ENCODE peak calls at places on chromosomes 4 and X, in eight cellular contexts. S is SK-N-SH, W is SK-N-MC, B is K562, D is HepG2, E is endothelial cell of umbilical vein, J is H1, V is GM12878. C is an unnamed sample.

GRCh38 chrX:151641564-151641963 is 53.7 kb upstream of the PRRG3 start:
- DNase-seq in S (no peak), W (no peak), B (no peak), D (no peak), E (no peak), J (no peak), V (no peak), C (no peak)

GRCh38 chr4:152436384-152436783 is 99.5 kb downstream of the FBXW7 start:
- DNase-seq in S (no peak), W (no peak), B (no peak), D (no peak), E (no peak), J (no peak), V (no peak), C (no peak)

GRCh38 chr4:106034751-106035150 is 139.5 kb downstream of the NPNT start:
- DNase-seq in S (no peak), W (peak), B (no peak), D (no peak), E (no peak), J (no peak), V (no peak), C (no peak)

GRCh38 chr4:77375866-77376607 is 219.0 kb downstream of the CCNG2 start:
- DNase-seq in S (no peak), W (no peak), B (no peak), D (no peak), E (no peak), J (no peak), V (no peak), C (no peak)

GRCh38 chrX:9515464-9515863 is 50.6 kb downstream of the TBL1X start:
- DNase-seq in S (no peak), W (no peak), B (peak), D (no peak), E (no peak), J (no peak), V (no peak), C (no peak)

GRCh38 chr4:137572647-137573046 is 40.4 kb upstream of the PCDH18 start:
- DNase-seq in S (no peak), W (no peak), B (no peak), D (no peak), E (no peak), J (no peak), V (no peak), C (no peak)

GRCh38 chr4:109155112-109155511 is 147.3 kb downstream of the COL25A1 start:
- DNase-seq in S (no peak), W (no peak), B (no peak), D (no peak), E (no peak), J (no peak), V (no peak), C (no peak)

GRCh38 chr4:40749717-40750460 is at the start of gene NSUN7:
- DNase-seq in S (peak), W (no peak), B (no peak), D (no peak), E (peak), J (peak), V (no peak), C (no peak)

GRCh38 chr4:174357321-174357720 is 73.6 kb downstream of the CEP44 start:
- DNase-seq in S (no peak), W (no peak), B (no peak), D (no peak), E (no peak), J (no peak), V (no peak), C (no peak)

GRCh38 chr4:113222006-113222405 is 172.6 kb downstream of the ANK2 start:
- DNase-seq in S (no peak), W (no peak), B (no peak), D (no peak), E (no peak), J (no peak), V (no peak), C (no peak)

GRCh38 chr4:26342328-26343040 is 21.7 kb downstream of the RBPJ start:
- DNase-seq in S (no peak), W (no peak), B (peak), D (peak), E (peak), J (no peak), V (no peak), C (peak)

GRCh38 chr4:105474110-105474518 is 252 bp upstream of the PPA2 start:
- DNase-seq in S (no peak), W (no peak), B (no peak), D (no peak), E (peak), J (no peak), V (no peak), C (no peak)

GRCh38 chr4:124710253-124710849 is 2.2 kb downstream of the ANKRD50 start:
- DNase-seq in S (no peak), W (no peak), B (peak), D (no peak), E (peak), J (no peak), V (no peak), C (no peak)

GRCh38 chrX:94977562-94977961 is 1303.6 kb downstream of the FAM133A start:
- DNase-seq in S (no peak), W (no peak), B (no peak), D (no peak), E (no peak), J (no peak), V (no peak), C (no peak)

GRCh38 chr4:39698424-39699009 is 581 bp downstream of the UBE2K start:
- DNase-seq in S (peak), W (no peak), B (peak), D (peak), E (peak), J (peak), V (no peak), C (no peak)

GRCh38 chr4:41865306-41865980 is 69.8 kb upstream of the TMEM33 start:
- DNase-seq in S (no peak), W (no peak), B (no peak), D (no peak), E (no peak), J (peak), V (no peak), C (no peak)

GRCh38 chr4:88866862-88867550 is 169.4 kb upstream of the NAP1L5 start:
- DNase-seq in S (no peak), W (no peak), B (no peak), D (no peak), E (peak), J (no peak), V (no peak), C (no peak)

GRCh38 chrX:97398030-97398551 is 514.4 kb downstream of the RPA4 start:
- DNase-seq in S (no peak), W (no peak), B (no peak), D (no peak), E (no peak), J (no peak), V (peak), C (no peak)

GRCh38 chrX:19774905-19775304 is 112.5 kb downstream of the SH3KBP1 start:
- DNase-seq in S (no peak), W (no peak), B (no peak), D (no peak), E (no peak), J (no peak), V (no peak), C (no peak)

GRCh38 chrX:42096262-42096939 is 173.0 kb upstream of the CASK start:
- DNase-seq in S (no peak), W (peak), B (peak), D (peak), E (peak), J (no peak), V (no peak), C (peak)

GRCh38 chrX:94365736-94366135 is 691.7 kb downstream of the FAM133A start:
- DNase-seq in S (no peak), W (no peak), B (no peak), D (no peak), E (no peak), J (no peak), V (no peak), C (no peak)

GRCh38 chr4:54402880-54403503 is 173.9 kb downstream of the PDGFRA start:
- DNase-seq in S (no peak), W (no peak), B (no peak), D (no peak), E (no peak), J (no peak), V (no peak), C (no peak)

GRCh38 chrX:85109235-85109634 is 105.6 kb downstream of the APOOL start:
- DNase-seq in S (peak), W (no peak), B (peak), D (peak), E (no peak), J (peak), V (no peak), C (peak)

GRCh38 chr4:140090215-140090731 is 63.7 kb downstream of the MAML3 start:
- DNase-seq in S (no peak), W (no peak), B (no peak), D (peak), E (peak), J (no peak), V (no peak), C (no peak)

GRCh38 chrX:109714340-109714958 is 18.6 kb downstream of the ACSL4 start:
- DNase-seq in S (no peak), W (no peak), B (no peak), D (no peak), E (peak), J (no peak), V (no peak), C (peak)

GRCh38 chrX:124433186-124433585 is 86.8 kb downstream of the SH2D1A start:
- DNase-seq in S (no peak), W (no peak), B (no peak), D (no peak), E (no peak), J (no peak), V (no peak), C (no peak)

GRCh38 chr4:185033950-185034349 is 15.7 kb downstream of the HELT start:
- DNase-seq in S (no peak), W (no peak), B (no peak), D (no peak), E (no peak), J (no peak), V (peak), C (no peak)

GRCh38 chr4:135244605-135245146 is 1043.1 kb upstream of the PABPC4L start:
- DNase-seq in S (no peak), W (no peak), B (no peak), D (no peak), E (no peak), J (no peak), V (no peak), C (no peak)

GRCh38 chr4:102429553-102429952 is 71.6 kb upstream of the NFKB1 start:
- DNase-seq in S (no peak), W (no peak), B (no peak), D (no peak), E (no peak), J (no peak), V (no peak), C (peak)

GRCh38 chr4:92334716-92335350 is 31.1 kb downstream of the GRID2 start:
- DNase-seq in S (no peak), W (no peak), B (no peak), D (no peak), E (no peak), J (no peak), V (no peak), C (no peak)

GRCh38 chr4:10260777-10261176 is 144.2 kb upstream of the WDR1 start:
- DNase-seq in S (no peak), W (no peak), B (no peak), D (no peak), E (no peak), J (no peak), V (no peak), C (no peak)

GRCh38 chrX:88940904-88941303 is 193.9 kb downstream of the CPXCR1 start:
- DNase-seq in S (no peak), W (no peak), B (no peak), D (no peak), E (no peak), J (no peak), V (no peak), C (no peak)
- H3K9ac ChIP-seq in S (no peak), W (no peak), B (no peak), D (no peak), E (no peak), J (no peak), V (no peak), C (no peak)

GRCh38 chrX:16981980-16982379 is 35.5 kb downstream of the REPS2 start:
- DNase-seq in S (no peak), W (no peak), B (no peak), D (no peak), E (no peak), J (no peak), V (no peak), C (no peak)

GRCh38 chrX:16978193-16978984 is 31.9 kb downstream of the REPS2 start:
- DNase-seq in S (no peak), W (no peak), B (no peak), D (no peak), E (no peak), J (no peak), V (no peak), C (no peak)

GRCh38 chrX:16975233-16975632 is 28.8 kb downstream of the REPS2 start:
- DNase-seq in S (no peak), W (no peak), B (no peak), D (no peak), E (no peak), J (no peak), V (no peak), C (no peak)

DNA sequence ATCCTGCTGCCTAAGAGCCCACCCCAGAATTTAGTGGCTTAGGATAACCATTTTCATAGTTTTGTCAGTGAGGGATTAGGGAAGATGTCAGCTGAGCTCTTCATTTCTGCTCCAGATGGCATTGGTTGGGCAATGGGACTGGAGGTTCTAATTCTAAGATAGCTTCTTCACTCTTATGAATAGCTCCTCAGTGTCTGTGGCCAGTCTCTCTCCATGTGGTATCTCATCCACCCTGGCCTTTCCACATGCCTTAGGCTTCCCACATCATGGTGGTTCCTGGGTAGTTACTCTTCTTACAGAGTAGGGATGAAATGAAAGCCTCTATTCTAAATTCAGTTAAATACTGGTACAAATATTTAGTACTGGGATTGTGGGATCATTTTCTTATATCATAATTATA is 31.3 kb downstream of the REPS2 start:
- DNase-seq in S (no peak), W (no peak), B (no peak), D (no peak), E (no peak), J (no peak), V (no peak), C (no peak)
- H3K4me3 ChIP-seq in S (no peak), W (no peak), B (no peak), D (no peak), E (no peak), J (no peak), V (no peak), C (no peak)

DNA sequence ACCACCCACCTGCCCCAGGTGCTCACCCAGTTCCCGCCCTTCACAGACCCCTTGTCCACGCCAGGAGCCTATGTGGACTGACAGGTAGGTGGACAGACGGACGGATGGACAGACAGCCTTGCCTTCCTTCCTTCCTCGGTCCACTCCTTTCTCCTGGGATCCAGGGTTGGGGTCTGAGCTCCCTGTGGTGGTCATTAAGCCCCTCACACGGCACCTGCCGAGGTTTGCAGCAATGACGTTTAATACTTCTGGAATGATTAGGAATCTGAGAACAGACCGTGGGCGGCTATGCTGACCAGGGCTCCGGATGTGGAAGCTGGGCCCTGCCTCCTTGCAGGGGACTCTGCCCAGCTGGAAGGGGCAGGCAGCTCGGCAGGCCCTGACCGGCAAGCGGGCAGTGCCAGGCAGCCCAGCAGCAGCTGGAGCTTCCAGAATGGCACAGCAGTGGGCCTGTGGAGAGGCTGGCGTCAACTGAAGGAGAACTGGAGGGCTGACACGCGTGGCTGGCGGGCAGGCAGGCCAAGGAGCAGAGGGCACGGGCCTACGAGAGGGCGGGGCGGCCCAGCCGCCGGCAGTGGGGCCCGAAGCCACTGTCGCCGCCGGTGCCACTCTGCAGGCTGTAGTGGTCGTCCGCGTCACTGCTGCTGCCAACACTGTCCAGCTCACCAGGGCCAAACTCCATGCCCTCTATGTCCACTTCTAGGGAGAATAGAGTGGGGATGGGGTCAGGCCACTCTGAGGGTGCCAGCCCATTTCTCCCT is 8.3 kb upstream of the HAUS3 start:
- DNase-seq in S (peak), W (no peak), B (no peak), D (no peak), E (no peak), J (peak), V (no peak), C (no peak)
- TF ChIP-seq POLR2AphosphoS5 in S (no peak), W (no peak), B (no peak), D (no peak), E (no peak), J (no peak), V (no peak), C (no peak)

GRCh38 chr4:157221895-157222763 is 1.6 kb downstream of the GRIA2 start:
- DNase-seq in S (peak), W (no peak), B (no peak), D (no peak), E (peak), J (peak), V (no peak), C (no peak)

GRCh38 chr4:157223446-157223845 is 2.9 kb downstream of the GRIA2 start:
- DNase-seq in S (no peak), W (no peak), B (no peak), D (no peak), E (no peak), J (no peak), V (no peak), C (no peak)

GRCh38 chr4:157225096-157225495 is 4.6 kb downstream of the GRIA2 start:
- DNase-seq in S (no peak), W (no peak), B (no peak), D (no peak), E (no peak), J (no peak), V (no peak), C (no peak)

GRCh38 chr4:157221426-157221894 is 932 bp downstream of the GRIA2 start:
- DNase-seq in S (peak), W (no peak), B (no peak), D (no peak), E (no peak), J (peak), V (no peak), C (no peak)

GRCh38 chr4:157222764-157223145 is 2.2 kb downstream of the GRIA2 start:
- DNase-seq in S (peak), W (no peak), B (no peak), D (no peak), E (peak), J (no peak), V (no peak), C (no peak)
- H3K9ac ChIP-seq in S (no peak), W (no peak), B (no peak), D (no peak), E (no peak), J (no peak), V (no peak), C (no peak)

GRCh38 chr4:86633854-86634253 is 39.7 kb downstream of the PTPN13 start:
- DNase-seq in S (no peak), W (no peak), B (no peak), D (no peak), E (no peak), J (no peak), V (no peak), C (no peak)
- H3K4me3 ChIP-seq in S (no peak), W (peak), B (no peak), D (no peak), E (no peak), J (no peak), V (no peak), C (no peak)

DNA sequence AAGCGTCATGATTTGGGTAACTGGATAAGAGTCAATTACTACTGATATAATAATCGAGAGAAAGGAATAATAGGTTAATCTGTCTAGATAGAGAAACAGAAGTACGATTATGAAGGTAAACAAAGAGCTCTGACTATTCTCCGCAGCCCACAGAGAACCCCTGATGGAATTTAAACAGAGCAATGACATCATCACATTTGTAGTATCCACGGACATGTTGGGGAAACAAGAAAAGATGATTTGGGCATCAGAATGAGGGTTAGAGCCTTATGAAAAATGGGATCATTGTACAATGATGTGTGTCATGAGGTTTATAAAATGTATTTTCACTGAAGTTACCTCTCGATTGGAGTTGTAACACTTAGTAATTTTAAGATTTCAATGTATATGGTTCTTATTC is 129.9 kb downstream of the DTHD1 start:
- DNase-seq in S (no peak), W (no peak), B (no peak), D (no peak), E (no peak), J (no peak), V (no peak), C (no peak)
- TF ChIP-seq POLR2AphosphoS5 in S (no peak), W (no peak), B (no peak), D (no peak), E (no peak), J (no peak), V (no peak), C (no peak)

GRCh38 chr4:186250740-186251124 is 15.3 kb upstream of the F11 start:
- DNase-seq in S (no peak), W (no peak), B (no peak), D (no peak), E (no peak), J (no peak), V (no peak), C (no peak)
- H3K9ac ChIP-seq in S (no peak), W (no peak), B (no peak), D (no peak), E (no peak), J (no peak), V (no peak), C (no peak)